ENCODE peak calls at places on chromosomes 4 and X, in seven cellular contexts. One of them, this sample, is unnamed.

GRCh38 chr4:78764498-78764961 is 11.6 kb upstream of the BMP2K start:
- DNase-seq in cardiac muscle cell: peak
- DNase-seq in endothelial cell of umbilical vein: no peak
- DNase-seq in tibial artery: no peak
- DNase-seq in progenitor cell of endocrine pancreas: no peak
- DNase-seq in body of pancreas: no peak
- DNase-seq in neural crest cell: no peak
- DNase-seq in this sample: no peak

GRCh38 chr4:123952530-123953274 is 556.1 kb downstream of the SPRY1 start:
- DNase-seq in cardiac muscle cell: peak
- DNase-seq in endothelial cell of umbilical vein: no peak
- DNase-seq in tibial artery: no peak
- DNase-seq in progenitor cell of endocrine pancreas: no peak
- DNase-seq in body of pancreas: no peak
- DNase-seq in neural crest cell: no peak
- DNase-seq in this sample: no peak

GRCh38 chr4:26992657-26993361 is 132.2 kb downstream of the STIM2 start:
- DNase-seq in cardiac muscle cell: peak
- DNase-seq in endothelial cell of umbilical vein: peak
- DNase-seq in tibial artery: no peak
- DNase-seq in progenitor cell of endocrine pancreas: no peak
- DNase-seq in body of pancreas: no peak
- DNase-seq in neural crest cell: no peak
- DNase-seq in this sample: no peak

GRCh38 chr4:184074989-184075388 is 142.7 kb downstream of the ENPP6 start:
- DNase-seq in cardiac muscle cell: no peak
- DNase-seq in endothelial cell of umbilical vein: no peak
- DNase-seq in tibial artery: no peak
- DNase-seq in progenitor cell of endocrine pancreas: no peak
- DNase-seq in body of pancreas: no peak
- DNase-seq in neural crest cell: no peak
- DNase-seq in this sample: no peak

GRCh38 chr4:41839945-41840854 is 91.7 kb upstream of the PHOX2B start:
- DNase-seq in cardiac muscle cell: no peak
- DNase-seq in endothelial cell of umbilical vein: no peak
- DNase-seq in tibial artery: no peak
- DNase-seq in progenitor cell of endocrine pancreas: no peak
- DNase-seq in body of pancreas: no peak
- DNase-seq in neural crest cell: no peak
- DNase-seq in this sample: no peak

GRCh38 chr4:7964890-7965662 is 25.4 kb upstream of the AFAP1 start:
- DNase-seq in cardiac muscle cell: peak
- DNase-seq in endothelial cell of umbilical vein: peak
- DNase-seq in tibial artery: no peak
- DNase-seq in progenitor cell of endocrine pancreas: no peak
- DNase-seq in body of pancreas: peak
- DNase-seq in neural crest cell: no peak
- DNase-seq in this sample: no peak

GRCh38 chr4:6271701-6272465 is 2.2 kb downstream of the WFS1 start:
- DNase-seq in cardiac muscle cell: no peak
- DNase-seq in endothelial cell of umbilical vein: no peak
- DNase-seq in tibial artery: peak
- DNase-seq in progenitor cell of endocrine pancreas: no peak
- DNase-seq in body of pancreas: peak
- DNase-seq in neural crest cell: no peak
- DNase-seq in this sample: no peak

GRCh38 chr4:107094332-107094731 is 58.2 kb upstream of the DKK2 start:
- DNase-seq in cardiac muscle cell: peak
- DNase-seq in endothelial cell of umbilical vein: peak
- DNase-seq in tibial artery: no peak
- DNase-seq in progenitor cell of endocrine pancreas: no peak
- DNase-seq in body of pancreas: no peak
- DNase-seq in neural crest cell: no peak
- DNase-seq in this sample: no peak

GRCh38 chrX:17192111-17192510 is 182.9 kb upstream of the NHS start:
- DNase-seq in cardiac muscle cell: no peak
- DNase-seq in endothelial cell of umbilical vein: no peak
- DNase-seq in tibial artery: no peak
- DNase-seq in progenitor cell of endocrine pancreas: no peak
- DNase-seq in body of pancreas: no peak
- DNase-seq in neural crest cell: no peak
- DNase-seq in this sample: no peak

GRCh38 chr4:185304944-185305690 is 90.6 kb downstream of the LRP2BP start:
- DNase-seq in cardiac muscle cell: peak
- DNase-seq in endothelial cell of umbilical vein: peak
- DNase-seq in tibial artery: no peak
- DNase-seq in progenitor cell of endocrine pancreas: no peak
- DNase-seq in body of pancreas: no peak
- DNase-seq in neural crest cell: no peak
- DNase-seq in this sample: no peak

GRCh38 chr4:71487324-71487677 is 148.5 kb downstream of the SLC4A4 start:
- DNase-seq in cardiac muscle cell: no peak
- DNase-seq in endothelial cell of umbilical vein: no peak
- DNase-seq in tibial artery: no peak
- DNase-seq in progenitor cell of endocrine pancreas: no peak
- DNase-seq in body of pancreas: peak
- DNase-seq in neural crest cell: peak
- DNase-seq in this sample: no peak

GRCh38 chrX:9227276-9227675 is 193.3 kb upstream of the FAM9B start:
- DNase-seq in cardiac muscle cell: no peak
- DNase-seq in endothelial cell of umbilical vein: no peak
- DNase-seq in tibial artery: no peak
- DNase-seq in progenitor cell of endocrine pancreas: no peak
- DNase-seq in body of pancreas: no peak
- DNase-seq in neural crest cell: no peak
- DNase-seq in this sample: no peak

GRCh38 chr4:137116144-137116543 is 416.1 kb downstream of the PCDH18 start:
- DNase-seq in cardiac muscle cell: no peak
- DNase-seq in endothelial cell of umbilical vein: no peak
- DNase-seq in tibial artery: no peak
- DNase-seq in progenitor cell of endocrine pancreas: no peak
- DNase-seq in body of pancreas: no peak
- DNase-seq in neural crest cell: no peak
- DNase-seq in this sample: no peak

GRCh38 chrX:72142094-72142843 is 10.6 kb upstream of the RTL5 start:
- DNase-seq in cardiac muscle cell: no peak
- DNase-seq in endothelial cell of umbilical vein: no peak
- DNase-seq in tibial artery: no peak
- DNase-seq in progenitor cell of endocrine pancreas: no peak
- DNase-seq in body of pancreas: no peak
- DNase-seq in neural crest cell: peak
- DNase-seq in this sample: no peak

DNA sequence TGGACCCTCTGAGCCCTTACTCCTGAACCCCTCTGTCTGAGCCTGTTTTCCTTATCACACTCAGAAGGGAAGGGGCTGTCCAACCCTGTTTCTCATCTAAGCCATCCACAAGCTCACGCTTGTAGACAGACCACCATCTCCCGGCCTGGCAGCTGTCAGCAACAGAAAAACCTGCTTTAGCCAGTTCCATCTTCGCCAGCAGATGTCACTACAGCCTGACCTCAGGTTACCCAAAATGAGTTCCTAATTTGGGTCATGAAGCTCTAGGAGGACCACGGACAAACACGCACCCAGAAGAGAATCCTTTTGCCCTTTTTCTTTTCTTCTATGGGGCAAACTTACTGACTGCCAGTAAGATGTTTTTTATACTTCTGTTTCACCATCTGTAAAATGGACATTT is 445.4 kb downstream of the BCOR start:
- DNase-seq in cardiac muscle cell: peak
- DNase-seq in endothelial cell of umbilical vein: peak
- DNase-seq in tibial artery: no peak
- DNase-seq in progenitor cell of endocrine pancreas: no peak
- DNase-seq in body of pancreas: no peak
- DNase-seq in neural crest cell: no peak
- DNase-seq in this sample: no peak
- TF ChIP-seq CTCF in cardiac muscle cell: peak
- TF ChIP-seq CTCF in endothelial cell of umbilical vein: peak
- TF ChIP-seq CTCF in tibial artery: peak
- TF ChIP-seq CTCF in progenitor cell of endocrine pancreas: peak
- TF ChIP-seq CTCF in body of pancreas: peak
- TF ChIP-seq CTCF in neural crest cell: peak
- TF ChIP-seq CTCF in this sample: peak

GRCh38 chr4:56705870-56706400 is 24.8 kb upstream of the HOPX start:
- DNase-seq in cardiac muscle cell: peak
- DNase-seq in endothelial cell of umbilical vein: no peak
- DNase-seq in tibial artery: no peak
- DNase-seq in progenitor cell of endocrine pancreas: no peak
- DNase-seq in body of pancreas: no peak
- DNase-seq in neural crest cell: no peak
- DNase-seq in this sample: no peak
- TF ChIP-seq CTCF in cardiac muscle cell: no peak
- TF ChIP-seq CTCF in endothelial cell of umbilical vein: no peak
- TF ChIP-seq CTCF in tibial artery: no peak
- TF ChIP-seq CTCF in progenitor cell of endocrine pancreas: no peak
- TF ChIP-seq CTCF in body of pancreas: no peak
- TF ChIP-seq CTCF in neural crest cell: no peak
- TF ChIP-seq CTCF in this sample: no peak

DNA sequence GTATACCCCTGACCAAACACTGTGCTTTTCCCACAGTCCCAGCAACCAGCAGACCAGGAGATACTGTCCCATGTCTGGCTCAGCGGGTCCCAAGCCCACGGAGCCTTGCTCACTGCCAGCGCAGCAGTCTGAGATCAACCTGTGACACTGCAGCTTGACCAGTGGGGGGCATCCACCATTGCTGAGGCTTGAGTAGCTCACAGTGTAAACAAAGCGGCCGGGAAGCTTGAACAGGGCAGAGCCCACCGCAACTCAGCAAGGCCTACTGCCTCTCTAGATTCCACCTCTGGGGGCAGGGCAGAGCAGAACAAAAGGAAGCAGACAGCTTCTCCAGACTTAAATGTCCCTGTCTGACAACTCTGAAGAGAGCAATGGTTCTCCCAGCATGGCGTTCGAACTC is 58.1 kb downstream of the SLC10A6 start:
- DNase-seq in cardiac muscle cell: no peak
- DNase-seq in endothelial cell of umbilical vein: no peak
- DNase-seq in tibial artery: no peak
- DNase-seq in progenitor cell of endocrine pancreas: no peak
- DNase-seq in body of pancreas: no peak
- DNase-seq in neural crest cell: no peak
- DNase-seq in this sample: no peak
- TF ChIP-seq CTCF in cardiac muscle cell: no peak
- TF ChIP-seq CTCF in endothelial cell of umbilical vein: no peak
- TF ChIP-seq CTCF in tibial artery: no peak
- TF ChIP-seq CTCF in progenitor cell of endocrine pancreas: no peak
- TF ChIP-seq CTCF in body of pancreas: no peak
- TF ChIP-seq CTCF in neural crest cell: peak
- TF ChIP-seq CTCF in this sample: no peak

GRCh38 chrX:93874554-93874953 is 200.5 kb downstream of the FAM133A start:
- DNase-seq in cardiac muscle cell: peak
- DNase-seq in endothelial cell of umbilical vein: no peak
- DNase-seq in tibial artery: no peak
- DNase-seq in progenitor cell of endocrine pancreas: peak
- DNase-seq in body of pancreas: peak
- DNase-seq in neural crest cell: peak
- DNase-seq in this sample: no peak

GRCh38 chrX:93875621-93876282 is 201.7 kb downstream of the FAM133A start:
- DNase-seq in cardiac muscle cell: no peak
- DNase-seq in endothelial cell of umbilical vein: peak
- DNase-seq in tibial artery: no peak
- DNase-seq in progenitor cell of endocrine pancreas: no peak
- DNase-seq in body of pancreas: peak
- DNase-seq in neural crest cell: no peak
- DNase-seq in this sample: no peak
- TF ChIP-seq CTCF in cardiac muscle cell: no peak
- TF ChIP-seq CTCF in endothelial cell of umbilical vein: no peak
- TF ChIP-seq CTCF in tibial artery: no peak
- TF ChIP-seq CTCF in progenitor cell of endocrine pancreas: no peak
- TF ChIP-seq CTCF in body of pancreas: no peak
- TF ChIP-seq CTCF in neural crest cell: no peak
- TF ChIP-seq CTCF in this sample: no peak

GRCh38 chr4:183014361-183015084 is 84.5 kb upstream of the WWC2 start:
- DNase-seq in cardiac muscle cell: peak
- DNase-seq in endothelial cell of umbilical vein: no peak
- DNase-seq in tibial artery: no peak
- DNase-seq in progenitor cell of endocrine pancreas: no peak
- DNase-seq in body of pancreas: no peak
- DNase-seq in neural crest cell: no peak
- DNase-seq in this sample: no peak

GRCh38 chr4:183008492-183008891 is 90.6 kb upstream of the WWC2 start:
- DNase-seq in cardiac muscle cell: no peak
- DNase-seq in endothelial cell of umbilical vein: no peak
- DNase-seq in tibial artery: no peak
- DNase-seq in progenitor cell of endocrine pancreas: no peak
- DNase-seq in body of pancreas: no peak
- DNase-seq in neural crest cell: no peak
- DNase-seq in this sample: no peak

GRCh38 chr4:183011213-183011907 is 87.7 kb upstream of the WWC2 start:
- DNase-seq in cardiac muscle cell: no peak
- DNase-seq in endothelial cell of umbilical vein: no peak
- DNase-seq in tibial artery: no peak
- DNase-seq in progenitor cell of endocrine pancreas: no peak
- DNase-seq in body of pancreas: no peak
- DNase-seq in neural crest cell: no peak
- DNase-seq in this sample: no peak

GRCh38 chr4:183017962-183018361 is 81.1 kb upstream of the WWC2 start:
- DNase-seq in cardiac muscle cell: no peak
- DNase-seq in endothelial cell of umbilical vein: no peak
- DNase-seq in tibial artery: no peak
- DNase-seq in progenitor cell of endocrine pancreas: no peak
- DNase-seq in body of pancreas: no peak
- DNase-seq in neural crest cell: no peak
- DNase-seq in this sample: no peak

GRCh38 chr4:183012862-183013855 is 85.9 kb upstream of the WWC2 start:
- DNase-seq in cardiac muscle cell: no peak
- DNase-seq in endothelial cell of umbilical vein: no peak
- DNase-seq in tibial artery: no peak
- DNase-seq in progenitor cell of endocrine pancreas: no peak
- DNase-seq in body of pancreas: no peak
- DNase-seq in neural crest cell: no peak
- DNase-seq in this sample: no peak
- TF ChIP-seq CTCF in cardiac muscle cell: no peak
- TF ChIP-seq CTCF in endothelial cell of umbilical vein: no peak
- TF ChIP-seq CTCF in tibial artery: no peak
- TF ChIP-seq CTCF in progenitor cell of endocrine pancreas: no peak
- TF ChIP-seq CTCF in body of pancreas: no peak
- TF ChIP-seq CTCF in neural crest cell: no peak
- TF ChIP-seq CTCF in this sample: no peak

GRCh38 chr4:109174224-109174953 is 128.1 kb downstream of the COL25A1 start:
- DNase-seq in cardiac muscle cell: no peak
- DNase-seq in endothelial cell of umbilical vein: no peak
- DNase-seq in tibial artery: no peak
- DNase-seq in progenitor cell of endocrine pancreas: no peak
- DNase-seq in body of pancreas: no peak
- DNase-seq in neural crest cell: no peak
- DNase-seq in this sample: no peak
- TF ChIP-seq CTCF in cardiac muscle cell: no peak
- TF ChIP-seq CTCF in endothelial cell of umbilical vein: no peak
- TF ChIP-seq CTCF in tibial artery: no peak
- TF ChIP-seq CTCF in progenitor cell of endocrine pancreas: no peak
- TF ChIP-seq CTCF in body of pancreas: no peak
- TF ChIP-seq CTCF in neural crest cell: no peak
- TF ChIP-seq CTCF in this sample: no peak

GRCh38 chr4:157291071-157291470 is 70.5 kb downstream of the GRIA2 start:
- DNase-seq in cardiac muscle cell: peak
- DNase-seq in endothelial cell of umbilical vein: no peak
- DNase-seq in tibial artery: no peak
- DNase-seq in progenitor cell of endocrine pancreas: no peak
- DNase-seq in body of pancreas: no peak
- DNase-seq in neural crest cell: no peak
- DNase-seq in this sample: no peak
- TF ChIP-seq CTCF in cardiac muscle cell: no peak
- TF ChIP-seq CTCF in endothelial cell of umbilical vein: no peak
- TF ChIP-seq CTCF in tibial artery: no peak
- TF ChIP-seq CTCF in progenitor cell of endocrine pancreas: no peak
- TF ChIP-seq CTCF in body of pancreas: no peak
- TF ChIP-seq CTCF in neural crest cell: no peak
- TF ChIP-seq CTCF in this sample: no peak